ENCODE peak calls at places on chromosomes 6 and 20, in six cellular contexts. S, A, I, U, R and T are unnamed samples.

GRCh38 chr6:127118505-127119360 is at the start of gene RSPO3:
- DNase-seq in U (no peak), A (peak; percentile 31), I (peak; percentile 18), R (peak; percentile 11), S (peak; percentile 23), T (no peak)

GRCh38 chr20:45426621-45427020 is 10.7 kb downstream of the PIGT start:
- DNase-seq in R (no peak), I (no peak), U (no peak), A (no peak), S (no peak), T (no peak)

GRCh38 chr6:16238057-16238657 is at the start of gene GMPR:
- DNase-seq in R (peak; percentile 82), A (no peak), U (peak; percentile 88), S (peak; percentile 75), I (peak; percentile 39), T (peak; percentile 97)

GRCh38 chr6:70838907-70839285 is 118.0 kb downstream of the B3GAT2 start:
- DNase-seq in U (no peak), A (no peak), R (no peak), S (no peak), I (peak; percentile 11), T (no peak)

GRCh38 chr6:47034919-47035318 is 7.2 kb downstream of the ADGRF1 start:
- DNase-seq in S (peak; percentile 9), R (no peak), I (peak; percentile 44), A (no peak), U (peak; percentile 28), T (no peak)

GRCh38 chr6:167919349-167919748 is 78.1 kb upstream of the KIF25 start:
- DNase-seq in A (no peak), S (no peak), I (no peak), U (no peak), R (no peak), T (no peak)

GRCh38 chr6:162459985-162460384 is 267.6 kb downstream of the PRKN start:
- DNase-seq in A (no peak), I (no peak), U (no peak), R (no peak), S (no peak), T (no peak)

GRCh38 chr20:21228511-21228910 is 74.6 kb upstream of the XRN2 start:
- DNase-seq in S (no peak), U (no peak), R (no peak), A (no peak), I (no peak), T (no peak)

GRCh38 chr6:45445749-45446454 is 68.2 kb upstream of the SUPT3H start:
- DNase-seq in S (peak; percentile 61), I (peak; percentile 99), U (peak; percentile 60), A (peak; percentile 75), R (peak; percentile 66), T (peak; percentile 92)

GRCh38 chr20:61874421-61875068 is 191.1 kb downstream of the TAF4 start:
- DNase-seq in U (peak; percentile 67), A (no peak), I (peak; percentile 18), S (peak; percentile 23), R (no peak), T (peak; percentile 30)

GRCh38 chr6:164838068-164838615 is 471.3 kb downstream of the C6orf118 start:
- DNase-seq in S (no peak), A (no peak), R (no peak), U (no peak), I (no peak), T (no peak)

GRCh38 chr20:50728981-50729874 is 2.2 kb upstream of the PARD6B start:
- DNase-seq in S (no peak), U (no peak), R (peak; percentile 73), I (no peak), A (no peak), T (peak; percentile 41)

GRCh38 chr20:49562341-49563014 is 5.5 kb downstream of the PTGIS start:
- DNase-seq in U (peak; percentile 84), I (peak; percentile 84), A (no peak), S (peak; percentile 94), R (peak; percentile 43), T (no peak)

GRCh38 chr20:5969348-5969935 is 19.0 kb downstream of the MCM8 start:
- DNase-seq in A (no peak), S (no peak), R (no peak), U (no peak), I (no peak), T (no peak)

GRCh38 chr20:46546293-46546692 is 4.2 kb downstream of the OCSTAMP start:
- DNase-seq in U (no peak), R (no peak), I (no peak), S (no peak), A (no peak), T (no peak)

GRCh38 chr6:105270511-105270910 is 90.7 kb upstream of the POPDC3 start:
- DNase-seq in A (no peak), S (no peak), U (no peak), I (peak; percentile 34), R (no peak), T (no peak)

GRCh38 chr6:115901896-115902295 is 158.8 kb downstream of the FRK start:
- DNase-seq in R (no peak), S (no peak), U (no peak), I (no peak), A (no peak), T (no peak)

GRCh38 chr6:43170452-43171283 is at the start of gene SRF:
- DNase-seq in I (peak; percentile 99), A (peak; percentile 67), S (peak; percentile 81), R (peak; percentile 100), U (peak; percentile 100), T (peak; percentile 99)
- TF ChIP-seq POLR2A in I (peak; percentile 56), A (peak; percentile 39), S (no peak), R (peak; percentile 39), U (no peak), T (peak; percentile 89)

GRCh38 chr6:32637219-32637880 is at the start of gene HLA-DQA1:
- DNase-seq in S (no peak), R (no peak), I (no peak), A (no peak), U (peak; percentile 27), T (no peak)
- TF ChIP-seq POLR2A in S (no peak), R (peak; percentile 38), I (no peak), A (no peak), U (no peak), T (no peak)

DNA sequence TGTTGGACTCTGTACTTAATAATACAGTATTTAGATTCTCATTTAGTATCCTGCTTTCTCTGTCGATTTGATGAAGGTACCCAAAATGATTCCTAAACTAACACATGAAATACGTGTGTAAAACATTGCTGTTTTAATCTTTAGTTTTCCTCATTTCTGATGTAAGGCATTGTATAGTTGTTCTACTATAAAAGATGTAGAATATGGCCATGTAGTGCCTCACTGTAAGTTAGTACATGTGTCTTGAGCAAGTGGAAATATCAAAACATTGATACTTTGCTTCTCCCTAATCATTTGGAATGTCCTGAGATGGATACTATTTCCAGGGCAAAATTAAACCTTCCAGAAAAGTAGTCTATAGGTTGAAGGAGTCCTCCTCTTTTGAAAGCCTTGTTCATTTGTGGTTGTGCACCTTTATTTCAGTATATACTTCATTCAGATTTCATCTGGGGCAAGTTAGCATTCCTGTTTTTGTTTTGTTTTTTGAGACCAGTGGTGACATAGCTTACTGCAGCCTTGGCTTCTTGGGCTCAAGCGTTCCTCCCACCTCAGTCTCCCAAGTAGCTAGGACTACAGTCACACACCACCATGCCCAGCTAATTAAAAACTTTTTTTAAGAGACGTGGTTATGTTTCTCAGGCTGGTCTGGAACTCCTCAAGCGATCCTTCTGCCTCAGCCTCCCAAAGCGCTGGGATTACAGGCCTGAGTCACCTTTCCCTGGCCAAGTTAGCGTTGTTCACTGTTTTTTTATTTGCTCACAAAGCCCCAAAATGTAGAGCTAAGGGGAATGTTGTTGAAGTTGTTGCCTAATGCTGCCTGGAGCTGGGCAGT is 11.6 kb downstream of the SRSF3 start:
- DNase-seq in A (no peak), R (no peak), U (no peak), S (no peak), I (no peak), T (no peak)
- TF ChIP-seq POLR2A in A (no peak), R (no peak), U (no peak), S (no peak), I (no peak), T (peak; percentile 27)

DNA sequence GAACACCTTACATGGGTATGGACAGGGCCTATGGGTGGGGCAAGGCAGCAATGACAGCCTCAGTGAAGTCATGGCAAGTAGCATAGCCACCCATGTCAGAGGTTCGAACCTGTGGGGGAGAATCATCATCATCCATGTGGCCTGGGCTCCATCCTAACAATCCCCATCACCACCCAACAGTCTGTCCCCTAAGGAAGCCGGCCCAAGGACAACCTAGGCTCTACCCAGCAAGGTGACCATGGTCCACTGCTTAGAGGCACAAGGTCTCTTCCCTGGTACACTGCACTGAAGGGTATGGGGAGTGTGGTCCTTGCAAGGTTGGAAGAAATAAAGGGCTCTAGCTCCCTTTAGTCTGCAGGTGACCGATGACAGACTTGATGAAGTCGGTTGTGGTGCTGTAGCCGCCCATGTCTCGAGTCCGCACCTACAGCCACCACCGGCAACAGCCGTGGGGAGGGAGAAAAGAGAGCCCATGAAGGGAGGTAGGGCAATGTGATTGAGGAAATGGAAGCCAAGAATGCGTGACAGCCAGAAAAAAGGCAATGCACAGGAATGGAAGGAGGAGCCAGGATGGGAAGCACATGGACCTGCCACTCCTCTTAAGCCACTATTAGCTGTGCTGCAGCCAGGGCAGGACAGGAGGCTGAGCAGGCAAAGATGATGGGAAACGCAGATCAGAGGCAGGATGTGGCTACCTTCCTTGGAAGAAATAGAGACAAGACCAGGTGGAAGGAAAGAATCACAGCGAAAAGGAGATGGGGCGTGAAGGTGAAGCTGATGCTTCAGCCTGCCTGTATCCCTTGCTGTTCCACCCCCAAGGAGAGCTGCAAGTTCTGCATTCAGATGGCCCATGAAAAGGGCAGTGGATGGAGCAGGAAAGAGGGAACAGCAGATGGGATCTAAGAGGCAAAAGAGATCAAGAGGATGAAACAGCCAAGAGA is 5.3 kb downstream of the IDH3B start:
- DNase-seq in A (peak; percentile 52), U (no peak), S (no peak), R (no peak), I (no peak), T (no peak)
- TF ChIP-seq POLR2A in A (no peak), U (no peak), S (no peak), R (peak; percentile 7), I (no peak), T (peak; percentile 31)

GRCh38 chr6:42147138-42147562 is 4.7 kb upstream of the C6orf132 start:
- DNase-seq in A (no peak), R (peak; percentile 38), I (no peak), S (no peak), U (no peak), T (no peak)
- TF ChIP-seq POLR2A in A (no peak), R (no peak), I (no peak), S (no peak), U (no peak), T (no peak)

GRCh38 chr20:7585126-7585679 is 355.1 kb downstream of the HAO1 start:
- DNase-seq in S (no peak), R (no peak), A (no peak), I (no peak), U (no peak), T (no peak)
- TF ChIP-seq POLR2A in S (no peak), R (no peak), A (no peak), I (no peak), U (no peak), T (no peak)

DNA sequence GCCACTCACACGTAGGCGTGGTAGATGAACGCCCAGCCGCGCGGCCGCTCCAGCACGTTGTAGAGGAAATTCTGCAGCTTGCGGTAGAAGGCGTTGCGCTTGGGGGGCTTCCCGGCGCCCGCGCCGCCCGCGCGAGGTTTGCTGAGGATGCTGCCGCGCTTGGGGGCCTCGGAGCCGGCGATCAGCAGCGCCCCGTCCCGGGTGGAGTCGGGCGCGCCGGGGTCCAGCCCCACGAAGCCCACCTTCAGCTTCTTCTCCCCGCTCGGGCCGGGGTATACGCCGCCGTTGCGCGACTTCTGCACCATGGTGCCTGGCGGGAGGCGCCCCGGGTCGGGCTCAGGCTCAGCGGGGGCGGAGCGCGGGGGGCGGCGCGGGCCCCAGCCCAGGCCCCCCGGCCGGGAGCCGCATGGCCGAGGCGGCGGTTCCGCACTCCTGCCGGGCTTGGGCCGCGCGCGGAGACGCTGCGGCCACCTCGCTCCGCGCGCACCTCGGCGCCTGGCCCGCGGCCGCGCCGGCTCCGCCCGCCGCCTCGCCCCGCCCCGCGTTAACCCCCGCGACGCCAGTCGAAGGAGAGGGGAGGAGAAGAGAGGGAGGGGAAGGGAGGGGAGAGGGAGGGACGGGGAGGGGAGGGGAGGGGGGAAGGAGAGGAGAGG is at the start of gene KCNQ2:
- DNase-seq in U (no peak), S (no peak), R (no peak), A (no peak), I (no peak), T (no peak)
- TF ChIP-seq POLR2A in U (no peak), S (no peak), R (no peak), A (no peak), I (no peak), T (no peak)